ENCODE peak calls at places on chromosomes 5 and 9, in ten cellular contexts. F, E, G, S, D, I, L, O, U and R are unnamed samples.

GRCh38 chr5:179815491-179816249 is 5.0 kb upstream of the SQSTM1 start:
- DNase-seq in F (no peak), E (no peak), G (no peak), S (no peak), D (no peak), I (no peak), L (no peak), O (no peak), U (no peak), R (no peak)

GRCh38 chr9:36864491-36865410 is 169.3 kb downstream of the PAX5 start:
- DNase-seq in F (no peak), E (no peak), G (peak; percentile 55), S (no peak), D (no peak), I (no peak), L (no peak), O (no peak), U (no peak), R (no peak)

GRCh38 chr5:153974131-153974812 is 64.4 kb downstream of the FAM114A2 start:
- DNase-seq in F (peak; percentile 35), E (no peak), G (peak; percentile 24), S (no peak), D (no peak), I (peak; percentile 43), L (peak; percentile 3), O (peak; percentile 58), U (no peak), R (peak; percentile 53)

GRCh38 chr5:139908749-139909148 is 113.1 kb downstream of the PSD2 start:
- DNase-seq in F (peak; percentile 23), E (peak; percentile 32), G (peak; percentile 55), S (no peak), D (no peak), I (no peak), L (no peak), O (no peak), U (no peak), R (peak; percentile 45)

GRCh38 chr5:169272731-169273401 is 28.1 kb downstream of the SLIT3 start:
- DNase-seq in F (no peak), E (no peak), G (peak; percentile 27), S (peak; percentile 78), D (no peak), I (no peak), L (no peak), O (no peak), U (no peak), R (no peak)

GRCh38 chr5:85646641-85647040 is 971.1 kb upstream of the COX7C start:
- DNase-seq in F (no peak), E (no peak), G (no peak), S (no peak), D (no peak), I (no peak), L (no peak), O (no peak), U (no peak), R (no peak)

GRCh38 chr5:132506094-132506692 is 15.6 kb upstream of the IRF1 start:
- DNase-seq in F (peak; percentile 64), E (peak; percentile 97), G (no peak), S (no peak), D (no peak), I (peak; percentile 88), L (no peak), O (peak; percentile 87), U (no peak), R (peak; percentile 64)

GRCh38 chr9:123550012-123550411 is 194.0 kb downstream of the CRB2 start:
- DNase-seq in F (no peak), E (peak; percentile 41), G (peak; percentile 69), S (no peak), D (no peak), I (no peak), L (no peak), O (no peak), U (no peak), R (peak; percentile 4)

GRCh38 chr9:119556129-119556875 is 187.1 kb upstream of the BRINP1 start:
- DNase-seq in F (peak; percentile 44), E (peak; percentile 19), G (peak; percentile 83), S (no peak), D (peak; percentile 67), I (peak; percentile 47), L (peak; percentile 29), O (peak; percentile 33), U (no peak), R (peak; percentile 58)

GRCh38 chr5:142403583-142403982 is 78.8 kb upstream of the SPRY4 start:
- DNase-seq in F (no peak), E (no peak), G (no peak), S (no peak), D (no peak), I (no peak), L (no peak), O (no peak), U (no peak), R (no peak)

GRCh38 chr5:131396015-131396414 is 132.2 kb downstream of the CDC42SE2 start:
- DNase-seq in F (no peak), E (no peak), G (no peak), S (no peak), D (no peak), I (no peak), L (no peak), O (no peak), U (no peak), R (no peak)

GRCh38 chr5:181114284-181114843 is 16.6 kb downstream of the OR2V1 start:
- DNase-seq in F (no peak), E (no peak), G (no peak), S (no peak), D (no peak), I (no peak), L (no peak), O (no peak), U (no peak), R (no peak)

GRCh38 chr9:4508907-4509589 is 18.8 kb downstream of the SLC1A1 start:
- DNase-seq in F (no peak), E (peak; percentile 34), G (no peak), S (no peak), D (no peak), I (peak; percentile 66), L (no peak), O (peak; percentile 88), U (no peak), R (no peak)

GRCh38 chr9:121661328-121661727 is 9.9 kb downstream of the DAB2IP start:
- DNase-seq in F (no peak), E (no peak), G (no peak), S (no peak), D (no peak), I (no peak), L (no peak), O (no peak), U (no peak), R (no peak)

GRCh38 chr5:38167562-38167996 is 90.8 kb upstream of the EGFLAM start:
- DNase-seq in F (no peak), E (no peak), G (peak; percentile 30), S (no peak), D (no peak), I (no peak), L (no peak), O (no peak), U (no peak), R (no peak)

GRCh38 chr5:157108961-157109360 is at the start of gene HAVCR2:
- DNase-seq in F (no peak), E (no peak), G (no peak), S (peak; percentile 22), D (no peak), I (no peak), L (no peak), O (no peak), U (peak; percentile 15), R (peak; percentile 36)

GRCh38 chr9:128073260-128073886 is 5.3 kb downstream of the SLC25A25 start:
- DNase-seq in F (no peak), E (no peak), G (no peak), S (no peak), D (no peak), I (no peak), L (no peak), O (no peak), U (no peak), R (no peak)

GRCh38 chr5:116479776-116480675 is 94.6 kb downstream of the SEMA6A start:
- DNase-seq in F (no peak), E (no peak), G (no peak), S (no peak), D (peak; percentile 40), I (peak; percentile 23), L (no peak), O (no peak), U (no peak), R (no peak)

GRCh38 chr5:9187614-9188013 is 358.3 kb downstream of the SEMA5A start:
- DNase-seq in F (no peak), E (no peak), G (no peak), S (no peak), D (no peak), I (no peak), L (no peak), O (no peak), U (no peak), R (no peak)

GRCh38 chr9:89606567-89607311 is 1.9 kb downstream of the GADD45G start:
- DNase-seq in F (no peak), E (peak; percentile 89), G (peak; percentile 80), S (no peak), D (no peak), I (no peak), L (peak; percentile 37), O (peak; percentile 16), U (peak; percentile 17), R (peak; percentile 69)

GRCh38 chr5:142386151-142387021 is 61.6 kb upstream of the SPRY4 start:
- DNase-seq in F (no peak), E (no peak), G (no peak), S (no peak), D (no peak), I (no peak), L (no peak), O (no peak), U (no peak), R (peak; percentile 81)

GRCh38 chr5:57650360-57651069 is 167.9 kb upstream of the ACTBL2 start:
- DNase-seq in F (peak; percentile 61), E (peak; percentile 67), G (peak; percentile 49), S (no peak), D (no peak), I (peak; percentile 55), L (no peak), O (peak; percentile 70), U (no peak), R (peak; percentile 43)

GRCh38 chr5:37234288-37234687 is 14.9 kb downstream of the CPLANE1 start:
- DNase-seq in F (no peak), E (no peak), G (no peak), S (no peak), D (no peak), I (no peak), L (no peak), O (no peak), U (no peak), R (no peak)

GRCh38 chr9:133759146-133759900 is 21.2 kb upstream of the SARDH start:
- DNase-seq in F (no peak), E (no peak), G (peak; percentile 0), S (no peak), D (no peak), I (no peak), L (no peak), O (no peak), U (no peak), R (no peak)

GRCh38 chr5:175002128-175002527 is 277.7 kb downstream of the MSX2 start:
- DNase-seq in F (no peak), E (no peak), G (no peak), S (no peak), D (no peak), I (no peak), L (no peak), O (no peak), U (no peak), R (no peak)

GRCh38 chr5:83426855-83427254 is 44.7 kb upstream of the VCAN start:
- DNase-seq in F (no peak), E (no peak), G (no peak), S (no peak), D (no peak), I (no peak), L (no peak), O (no peak), U (no peak), R (no peak)

GRCh38 chr9:124133752-124134151 is 122.2 kb downstream of the LHX2 start:
- DNase-seq in F (peak; percentile 43), E (peak; percentile 42), G (peak; percentile 33), S (no peak), D (peak; percentile 16), I (peak; percentile 34), L (peak; percentile 8), O (peak; percentile 50), U (peak; percentile 17), R (peak; percentile 66)

GRCh38 chr5:177311361-177311722 is 356 bp downstream of the MXD3 start:
- DNase-seq in F (no peak), E (no peak), G (peak; percentile 54), S (no peak), D (no peak), I (no peak), L (no peak), O (no peak), U (no peak), R (peak; percentile 50)